ENCODE peak calls at places on chromosomes 2 and 18, in eight cellular contexts. V is GM13976; H is HFFc6; M is naive thymus-derived CD8-positive, alpha-beta T cell; F is hepatocyte; U is stimulated activated CD4-positive, alpha-beta T cell treated with anti-CD3 and anti-CD28 coated beads, Interleukin-15, amount 100 ng/mL, for 1 hour; Y is effector memory CD8-positive, alpha-beta T cell; B is CD4-positive, alpha-beta T cell. R is an unnamed sample.

GRCh38 chr2:213145723-213146242 is 5.6 kb downstream of the IKZF2 start:
- DNase-seq in M (no peak), V (no peak), F (no peak), Y (no peak), H (no peak), U (no peak), B (no peak), R (no peak)

GRCh38 chr2:203670939-203671338 is 35.5 kb upstream of the CD28 start:
- DNase-seq in U (no peak), F (no peak), M (no peak), Y (no peak), B (no peak), H (no peak), V (no peak), R (no peak)

GRCh38 chr2:187541086-187542085 is 12.8 kb downstream of the TFPI start:
- DNase-seq in H (peak; percentile 72), V (no peak), M (no peak), U (no peak), B (no peak), Y (no peak), F (peak; percentile 35), R (peak; percentile 98)

GRCh38 chr2:231037202-231037730 is at the start of gene C2orf72:
- DNase-seq in F (peak; percentile 71), U (no peak), B (no peak), H (no peak), Y (no peak), M (no peak), V (peak; percentile 66), R (no peak)

GRCh38 chr2:144414324-144414845 is 105.5 kb downstream of the ZEB2 start:
- DNase-seq in F (peak; percentile 34), V (peak; percentile 34), H (peak; percentile 79), Y (no peak), M (no peak), B (no peak), U (no peak), R (no peak)

GRCh38 chr2:116645155-116645554 is 1169.3 kb upstream of the DDX18 start:
- DNase-seq in U (no peak), M (no peak), V (no peak), F (no peak), H (no peak), B (no peak), Y (no peak), R (no peak)

GRCh38 chr18:3935316-3935715 is 485.3 kb downstream of the TGIF1 start:
- DNase-seq in B (no peak), M (no peak), F (no peak), V (no peak), U (no peak), H (no peak), Y (no peak), R (no peak)

GRCh38 chr2:109457366-109457765 is 156.4 kb downstream of the SEPTIN10 start:
- DNase-seq in F (no peak), B (no peak), Y (no peak), M (no peak), V (no peak), H (no peak), U (no peak), R (no peak)

GRCh38 chr18:79657342-79657996 is 22.1 kb upstream of the CTDP1 start:
- DNase-seq in F (no peak), Y (no peak), B (no peak), U (no peak), M (no peak), H (no peak), V (no peak), R (no peak)

GRCh38 chr2:184679219-184680018 is 81.1 kb downstream of the ZNF804A start:
- DNase-seq in V (no peak), H (no peak), U (no peak), Y (no peak), B (no peak), F (no peak), M (no peak), R (no peak)

GRCh38 chr2:187854801-187855200 is 300.6 kb upstream of the TFPI start:
- DNase-seq in B (no peak), U (no peak), V (no peak), H (no peak), M (no peak), Y (no peak), F (no peak), R (no peak)

GRCh38 chr2:9317559-9317958 is 105.8 kb downstream of the ITGB1BP1 start:
- DNase-seq in B (no peak), F (no peak), U (no peak), V (no peak), H (no peak), M (no peak), Y (no peak), R (no peak)

R was measured in HepG2.